ENCODE peak calls at places on chromosome 17, in four cellular contexts. T is substantia nigra, O is anterior cingulate cortex, H is HFF-Myc. Y is an unnamed sample.

GRCh38 chr17:42337442-42337841 is 49.1 kb downstream of the STAT5A start:
- DNase-seq in O (no peak), T (no peak), H (no peak), Y (peak)

GRCh38 chr17:80649672-80650338 is 105.2 kb downstream of the RPTOR start:
- DNase-seq in O (no peak), T (no peak), H (peak), Y (no peak)

GRCh38 chr17:50603340-50603739 is 31.3 kb upstream of the ABCC3 start:
- DNase-seq in O (no peak), H (no peak), T (no peak), Y (no peak)

GRCh38 chr17:74999523-74999922 is 12.1 kb downstream of the CDR2L start:
- DNase-seq in T (no peak), H (no peak), O (no peak), Y (no peak)

GRCh38 chr17:76867578-76868175 is 527 bp upstream of the MGAT5B start:
- DNase-seq in O (no peak), T (no peak), H (no peak), Y (no peak)

GRCh38 chr17:48462946-48463345 is 32.9 kb upstream of the SKAP1 start:
- DNase-seq in H (no peak), T (no peak), O (no peak), Y (no peak)

GRCh38 chr17:31064707-31065106 is 30.1 kb upstream of the NF1 start:
- DNase-seq in O (no peak), T (no peak), H (no peak), Y (no peak)

GRCh38 chr17:43881176-43881575 is 26.2 kb downstream of the MPP2 start:
- DNase-seq in H (no peak), O (no peak), T (no peak), Y (no peak)

Y was measured in amygdala.